ENCODE peak calls at places on chromosomes 11 and 22, in seven cellular contexts. L is hippocampal formation; M is activated CD4-positive, alpha-beta T cell treated with anti-CD3 and anti-CD28 coated beads for 36 hours; I is HuH-7.5; Z is smooth muscle cell of the brain vasculature; D is kidney tubule cell; Y is ACHN. J is an unnamed sample.
A peak's percentile ranks its signal among the peaks of the same experiment; 100 is the strongest.

GRCh38 chr11:1353383-1354124 is 36.2 kb upstream of the BRSK2 start:
- DNase-seq in L (no peak), M (no peak), Y (no peak), I (no peak), D (no peak), Z (no peak), J (no peak)

GRCh38 chr11:120793150-120793549 is 230.8 kb upstream of the TBCEL start:
- DNase-seq in D (no peak), Y (no peak), I (no peak), M (no peak), Z (no peak), L (no peak), J (no peak)

GRCh38 chr11:66126064-66126463 is 56.0 kb downstream of the PACS1 start:
- DNase-seq in L (no peak), I (no peak), D (peak; percentile 67), M (peak; percentile 54), Z (no peak), Y (no peak), J (no peak)

GRCh38 chr11:87059596-87059995 is 21.9 kb downstream of the TMEM135 start:
- DNase-seq in Z (no peak), Y (no peak), M (no peak), D (no peak), L (no peak), I (no peak), J (no peak)

GRCh38 chr11:726278-726915 is 20.4 kb downstream of the EPS8L2 start:
- DNase-seq in Y (no peak), M (peak; percentile 75), I (no peak), Z (no peak), L (no peak), D (peak; percentile 84), J (no peak)

GRCh38 chr22:48605125-48605524 is 1222.5 kb downstream of the BRD1 start:
- DNase-seq in M (no peak), I (no peak), D (no peak), Z (no peak), L (no peak), Y (no peak), J (no peak)

GRCh38 chr11:1936781-1937615 is 10.1 kb upstream of the MRPL23 start:
- DNase-seq in M (peak; percentile 3), Y (no peak), I (no peak), Z (no peak), D (no peak), L (no peak), J (no peak)

GRCh38 chr22:25447067-25447688 is 117.3 kb upstream of the GRK3 start:
- DNase-seq in L (no peak), Y (no peak), D (no peak), Z (no peak), M (no peak), I (no peak), J (no peak)

J was measured in PC-3.